ENCODE peak calls at places on chromosome 14, in six cellular contexts. S is HepG2, N is SK-N-SH, W is HCT116, F is GM12878, Y is K562. A is an unnamed sample.

GRCh38 chr14:28765169-28765906 is 1.2 kb upstream of the FOXG1 start:
- DNase-seq in S (no peak), N (no peak), W (no peak), F (no peak), Y (no peak), A (no peak)

GRCh38 chr14:76191297-76191696 is 39.6 kb downstream of the GPATCH2L start:
- DNase-seq in S (no peak), N (no peak), W (no peak), F (no peak), Y (no peak), A (no peak)

GRCh38 chr14:87797001-87797400 is 196.0 kb downstream of the GALC start:
- DNase-seq in S (no peak), N (no peak), W (no peak), F (no peak), Y (no peak), A (no peak)

GRCh38 chr14:22974530-22975313 is 7.6 kb downstream of the AJUBA start:
- DNase-seq in S (no peak), N (no peak), W (no peak), F (no peak), Y (no peak), A (no peak)

GRCh38 chr14:91127411-91127810 is 13.5 kb downstream of the DGLUCY start:
- DNase-seq in S (no peak), N (no peak), W (no peak), F (no peak), Y (no peak), A (no peak)

GRCh38 chr14:64855732-64856527 is 23.8 kb downstream of the SPTB start:
- DNase-seq in S (no peak), N (no peak), W (no peak), F (no peak), Y (no peak), A (no peak)

GRCh38 chr14:60310086-60310684 is 61.2 kb downstream of the PPM1A start:
- DNase-seq in S (no peak), N (no peak), W (no peak), F (no peak), Y (no peak), A (no peak)

GRCh38 chr14:65102441-65103149 is at the start of gene MAX:
- DNase-seq in S (peak), N (peak), W (peak), F (peak), Y (peak), A (peak)

GRCh38 chr14:61477845-61478438 is 156.6 kb downstream of the PRKCH start:
- DNase-seq in S (no peak), N (no peak), W (peak), F (no peak), Y (no peak), A (no peak)

GRCh38 chr14:30243805-30244204 is 315.2 kb upstream of the G2E3 start:
- DNase-seq in S (no peak), N (no peak), W (no peak), F (no peak), Y (no peak), A (no peak)

GRCh38 chr14:71271166-71271945 is 364.1 kb downstream of the PCNX1 start:
- DNase-seq in S (no peak), N (no peak), W (no peak), F (no peak), Y (no peak), A (no peak)

GRCh38 chr14:97264516-97265230 is 467.5 kb downstream of the VRK1 start:
- DNase-seq in S (no peak), N (no peak), W (no peak), F (no peak), Y (no peak), A (no peak)

GRCh38 chr14:95533391-95533821 is 1.4 kb upstream of the GLRX5 start:
- DNase-seq in S (peak), N (peak), W (no peak), F (no peak), Y (no peak), A (peak)

GRCh38 chr14:56273151-56273550 is 154.9 kb downstream of the PELI2 start:
- DNase-seq in S (no peak), N (no peak), W (no peak), F (no peak), Y (no peak), A (no peak)

GRCh38 chr14:76098916-76099675 is 52.6 kb upstream of the GPATCH2L start:
- DNase-seq in S (no peak), N (no peak), W (no peak), F (no peak), Y (no peak), A (no peak)

GRCh38 chr14:77199590-77199989 is 18.0 kb downstream of the TMEM63C start:
- DNase-seq in S (no peak), N (no peak), W (no peak), F (no peak), Y (no peak), A (no peak)

GRCh38 chr14:52148371-52148770 is 79.5 kb upstream of the NID2 start:
- DNase-seq in S (no peak), N (no peak), W (no peak), F (no peak), Y (no peak), A (no peak)

GRCh38 chr14:23618415-23618988 is 17.7 kb upstream of the DHRS2 start:
- DNase-seq in S (no peak), N (no peak), W (no peak), F (no peak), Y (no peak), A (no peak)

GRCh38 chr14:52188381-52188780 is 79.1 kb upstream of the PTGDR start:
- DNase-seq in S (no peak), N (no peak), W (no peak), F (no peak), Y (no peak), A (no peak)

GRCh38 chr14:67480011-67480410 is 8.5 kb downstream of the TMEM229B start:
- DNase-seq in S (no peak), N (peak), W (no peak), F (no peak), Y (peak), A (no peak)

GRCh38 chr14:87600236-87600635 is 392.7 kb downstream of the GALC start:
- DNase-seq in S (no peak), N (no peak), W (no peak), F (no peak), Y (no peak), A (no peak)

GRCh38 chr14:76763362-76764041 is 2.2 kb downstream of the VASH1 start:
- DNase-seq in S (no peak), N (no peak), W (no peak), F (no peak), Y (no peak), A (no peak)

GRCh38 chr14:50375760-50376159 is 20.9 kb downstream of the CDKL1 start:
- DNase-seq in S (no peak), N (no peak), W (no peak), F (no peak), Y (no peak), A (no peak)

GRCh38 chr14:88098128-88098527 is 93.2 kb downstream of the GPR65 start:
- DNase-seq in S (no peak), N (no peak), W (no peak), F (no peak), Y (peak), A (no peak)

GRCh38 chr14:21084396-21084795 is 14.1 kb downstream of the ZNF219 start:
- DNase-seq in S (no peak), N (peak), W (no peak), F (no peak), Y (no peak), A (no peak)

GRCh38 chr14:67694791-67695393 is 672 bp downstream of the RDH11 start:
- DNase-seq in S (peak), N (peak), W (peak), F (peak), Y (peak), A (peak)

GRCh38 chr14:22852599-22852939 is 16.2 kb downstream of the MMP14 start:
- DNase-seq in S (no peak), N (no peak), W (no peak), F (no peak), Y (no peak), A (no peak)

GRCh38 chr14:58362798-58363412 is 32.8 kb upstream of the TOMM20L start:
- DNase-seq in S (peak), N (peak), W (peak), F (no peak), Y (no peak), A (peak)

GRCh38 chr14:31945701-31946100 is 131.4 kb upstream of the ARHGAP5 start:
- DNase-seq in S (no peak), N (no peak), W (no peak), F (no peak), Y (no peak), A (no peak)

GRCh38 chr14:31943217-31943616 is 133.9 kb upstream of the ARHGAP5 start:
- DNase-seq in S (no peak), N (no peak), W (no peak), F (no peak), Y (no peak), A (no peak)

GRCh38 chr14:31945074-31945613 is 132.0 kb upstream of the ARHGAP5 start:
- DNase-seq in S (peak), N (peak), W (no peak), F (no peak), Y (no peak), A (no peak)

GRCh38 chr14:31943861-31944255 is 133.2 kb upstream of the ARHGAP5 start:
- DNase-seq in S (no peak), N (no peak), W (no peak), F (no peak), Y (no peak), A (no peak)

DNA sequence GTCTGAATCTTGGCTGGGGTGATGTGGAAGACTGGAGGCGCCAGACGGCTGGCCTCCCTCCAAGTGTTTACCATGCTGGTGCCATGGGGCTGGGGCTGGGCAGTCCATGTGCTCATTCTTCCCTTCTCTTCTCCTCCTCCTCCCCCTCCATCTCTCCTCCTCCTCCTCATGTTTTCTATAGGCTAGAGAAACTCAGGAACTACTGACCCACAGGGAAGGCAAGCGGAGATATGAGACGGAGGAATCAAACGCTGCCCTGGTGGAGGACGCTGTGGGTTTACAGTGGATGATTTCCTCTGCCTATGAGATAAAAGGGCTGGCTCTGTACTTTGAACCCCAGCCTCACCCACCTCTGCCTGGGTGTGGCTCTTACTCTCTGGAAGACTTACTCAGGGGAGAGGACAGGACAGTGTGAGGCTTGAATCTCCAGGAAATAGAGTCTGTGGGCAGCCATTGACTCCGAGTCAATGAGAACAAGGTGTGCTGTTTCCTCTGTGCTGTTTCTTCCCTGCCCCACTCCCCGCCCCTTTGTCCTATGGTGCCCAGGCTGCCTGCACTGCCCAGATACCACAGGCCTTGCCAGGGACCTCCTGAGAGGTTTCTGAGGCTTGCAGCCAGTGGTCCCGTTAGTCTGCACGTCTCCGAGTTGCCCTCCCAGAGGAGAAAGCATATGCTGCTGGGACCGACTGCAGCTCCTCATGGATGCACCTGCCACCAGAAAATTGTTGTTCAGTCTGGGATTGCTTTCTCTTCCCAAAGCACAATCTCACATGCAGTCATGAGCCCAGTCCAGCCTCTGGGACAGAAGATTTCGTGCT is 132.6 kb upstream of the ARHGAP5 start:
- DNase-seq in S (peak), N (no peak), W (no peak), F (no peak), Y (no peak), A (no peak)
- H2AFZ ChIP-seq in S (peak), N (no peak), W (peak), F (no peak), Y (peak), A (peak)

DNA sequence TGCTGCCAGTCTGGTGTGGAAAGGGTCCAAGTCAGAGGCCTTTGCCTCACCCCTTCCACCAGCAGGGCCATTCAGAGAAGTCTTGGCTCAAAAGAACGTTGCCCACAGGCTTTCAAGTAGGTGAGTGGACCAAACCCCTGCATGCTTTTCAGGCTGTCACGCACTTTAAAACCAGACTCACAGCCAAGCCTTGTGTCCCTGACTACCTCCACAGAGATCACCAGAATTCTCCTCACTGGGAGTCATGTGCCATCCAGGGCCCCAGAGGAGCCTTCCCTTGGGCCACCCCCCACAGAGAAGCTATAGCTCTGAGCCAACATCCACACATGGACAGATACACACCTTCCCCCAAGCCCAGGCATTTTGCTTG is 283.1 kb downstream of the DPF3 start:
- DNase-seq in S (no peak), N (no peak), W (no peak), F (no peak), Y (no peak), A (no peak)
- TF ChIP-seq REST in S (no peak), N (no peak), W (no peak), F (no peak), Y (no peak), A (no peak)

GRCh38 chr14:74515891-74516412 is 22.4 kb downstream of the ISCA2 start:
- DNase-seq in S (no peak), N (no peak), W (no peak), F (no peak), Y (no peak), A (no peak)

GRCh38 chr14:74519316-74520074 is 25.9 kb downstream of the ISCA2 start:
- DNase-seq in S (no peak), N (no peak), W (no peak), F (no peak), Y (no peak), A (no peak)

GRCh38 chr14:74516451-74517155 is 23.0 kb downstream of the ISCA2 start:
- DNase-seq in S (peak), N (no peak), W (no peak), F (no peak), Y (no peak), A (peak)

GRCh38 chr14:74517731-74518130 is 24.2 kb downstream of the ISCA2 start:
- DNase-seq in S (no peak), N (no peak), W (no peak), F (no peak), Y (no peak), A (no peak)

GRCh38 chr14:74518221-74518620 is 24.7 kb downstream of the ISCA2 start:
- DNase-seq in S (no peak), N (no peak), W (no peak), F (no peak), Y (no peak), A (no peak)
- TF ChIP-seq POLR2AphosphoS5 in S (no peak), N (no peak), W (no peak), F (no peak), Y (no peak), A (no peak)

GRCh38 chr14:68789798-68790655 is 2.8 kb downstream of the ZFP36L1 start:
- DNase-seq in S (no peak), N (no peak), W (no peak), F (no peak), Y (no peak), A (peak)
- H2AFZ ChIP-seq in S (no peak), N (no peak), W (no peak), F (no peak), Y (no peak), A (no peak)

A was measured in GM23338.